ENCODE peak calls at places on chromosomes 11 and 22, in four cellular contexts. J is K562, V is HCT116, C is HepG2. N is an unnamed sample.

GRCh38 chr11:8776209-8776608 is 93.6 kb downstream of the RPL27A start:
- DNase-seq in J (no peak), V (no peak), C (peak), N (no peak)

GRCh38 chr22:21102659-21103267 is 57.0 kb downstream of the LRRC74B start:
- DNase-seq in J (peak), V (peak), C (peak), N (peak)

GRCh38 chr11:106306942-106307341 is 229.5 kb downstream of the AASDHPPT start:
- DNase-seq in J (no peak), V (no peak), C (no peak), N (no peak)

GRCh38 chr11:75495749-75496641 is 29.7 kb downstream of the GDPD5 start:
- DNase-seq in J (peak), V (no peak), C (peak), N (no peak)

GRCh38 chr11:59510917-59511589 is at the start of gene OR4D9:
- DNase-seq in J (no peak), V (no peak), C (no peak), N (no peak)

GRCh38 chr22:41504397-41504796 is 35.5 kb downstream of the ACO2 start:
- DNase-seq in J (no peak), V (no peak), C (no peak), N (no peak)

GRCh38 chr11:17401316-17401715 is 12.9 kb upstream of the KCNJ11 start:
- DNase-seq in J (no peak), V (no peak), C (no peak), N (no peak)

GRCh38 chr11:1375955-1376258 is 13.8 kb upstream of the BRSK2 start:
- DNase-seq in J (no peak), V (no peak), C (no peak), N (no peak)

GRCh38 chr22:19986410-19987341 is 29.9 kb downstream of the ARVCF start:
- DNase-seq in J (peak), V (no peak), C (peak), N (no peak)

GRCh38 chr11:83054904-83055380 is 16.8 kb downstream of the RAB30 start:
- DNase-seq in J (no peak), V (no peak), C (peak), N (no peak)

GRCh38 chr22:42977574-42977973 is 37.4 kb downstream of the PACSIN2 start:
- DNase-seq in J (no peak), V (no peak), C (no peak), N (no peak)

DNA sequence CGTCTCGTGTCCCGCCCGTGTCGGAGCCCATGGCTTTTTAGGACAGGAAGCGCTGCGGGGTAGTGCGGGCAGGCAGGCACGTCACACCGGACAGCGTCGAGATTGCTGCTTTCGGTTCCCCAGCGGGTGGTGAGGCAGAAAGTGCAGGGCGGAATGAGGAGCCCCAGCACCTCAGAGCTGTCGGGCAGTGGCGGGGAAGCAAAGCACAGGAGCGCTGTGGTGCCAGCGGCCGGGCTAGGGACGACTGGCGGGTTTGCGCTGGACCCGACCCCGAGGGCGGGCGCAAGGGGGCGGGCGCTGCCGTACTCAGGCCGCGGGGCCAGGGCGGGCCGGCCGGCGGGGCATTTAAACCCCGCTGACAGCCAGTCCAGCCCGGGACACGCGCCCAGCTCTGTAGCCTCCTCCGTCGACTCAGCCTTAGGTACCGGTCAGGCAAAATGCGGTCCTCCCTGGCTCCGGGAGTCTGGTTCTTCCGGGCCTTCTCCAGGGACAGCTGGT is at the start of gene SLC37A2:
- DNase-seq in J (no peak), V (no peak), C (peak), N (no peak)
- TF ChIP-seq SIN3A in J (no peak), V (peak), C (peak), N (peak)

DNA sequence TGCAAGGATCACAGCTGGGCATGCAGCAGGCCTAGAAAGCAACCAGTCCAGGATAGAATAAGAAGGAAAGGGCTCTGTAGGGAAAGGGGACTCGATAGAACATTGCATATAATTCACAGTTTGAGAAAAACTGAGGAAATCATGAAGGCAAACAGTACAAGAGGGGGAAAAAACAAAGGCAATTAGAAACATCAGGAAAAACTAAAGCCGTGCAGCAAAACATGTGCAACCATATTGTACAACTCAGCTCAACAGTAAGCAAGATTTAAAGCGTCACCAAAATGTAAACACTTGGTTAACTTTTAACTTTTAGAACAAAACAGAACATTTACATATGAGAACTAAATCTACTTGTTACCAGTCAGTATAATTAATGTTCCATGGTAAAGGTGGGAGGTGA is 8.5 kb downstream of the APOL3 start:
- DNase-seq in J (no peak), V (no peak), C (no peak), N (no peak)
- TF ChIP-seq TCF7L2 in J (no peak), V (no peak), C (no peak), N (no peak)

GRCh38 chr11:78039919-78040671 is 17.0 kb upstream of the KCTD14 start:
- DNase-seq in J (peak), V (no peak), C (peak), N (no peak)
- TF ChIP-seq SIN3A in J (no peak), V (no peak), C (no peak), N (no peak)

DNA sequence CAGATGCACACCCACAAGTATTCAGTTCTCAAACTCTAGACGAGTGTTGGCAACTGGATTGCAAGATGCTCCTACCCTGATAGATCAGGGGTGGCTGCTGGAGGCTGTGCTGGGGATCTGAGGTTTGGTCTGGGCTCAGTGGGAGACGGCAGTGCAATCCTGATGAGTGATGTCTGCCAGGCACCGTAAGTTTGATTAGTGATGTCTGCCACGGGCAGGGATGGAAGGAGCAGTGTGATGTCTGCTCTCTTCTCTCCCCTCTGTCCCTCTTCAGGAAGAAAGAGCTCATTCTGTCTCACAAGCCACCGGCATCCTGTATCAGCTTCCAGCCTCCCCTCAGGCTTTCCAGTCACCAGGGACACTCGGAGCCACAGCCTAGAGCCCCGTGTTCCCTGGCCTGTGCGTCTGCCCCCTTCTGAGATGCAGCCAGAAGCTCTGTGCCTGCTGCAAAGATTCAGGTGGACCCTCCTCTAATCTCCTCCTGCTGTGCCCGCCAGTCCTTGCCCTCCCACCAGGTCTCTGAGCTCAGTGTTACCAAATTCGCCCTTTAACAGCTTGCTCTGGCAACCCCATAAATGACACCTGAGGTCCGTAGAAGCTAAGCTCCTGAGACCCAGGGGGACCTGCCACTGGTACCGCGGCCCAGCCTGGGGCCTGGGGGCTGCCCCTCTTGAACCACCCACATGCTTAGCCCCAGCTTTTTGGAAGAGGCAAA is 19.9 kb downstream of the TP53I11 start:
- DNase-seq in J (no peak), V (no peak), C (no peak), N (no peak)
- TF ChIP-seq TCF7L2 in J (no peak), V (no peak), C (no peak), N (no peak)